ENCODE peak calls at places on chromosome 9, in four cellular contexts. K, A, W and Y are unnamed samples.

GRCh38 chr9:89354471-89354870 is 36.2 kb downstream of the SECISBP2 start:
- DNase-seq in K (no peak), A (no peak), W (no peak), Y (no peak)

GRCh38 chr9:105116047-105116868 is 128.2 kb upstream of the SLC44A1 start:
- DNase-seq in K (no peak), A (no peak), W (no peak), Y (no peak)

GRCh38 chr9:133359420-133360175 is 3.2 kb downstream of the SURF2 start:
- DNase-seq in K (no peak), A (no peak), W (no peak), Y (no peak)

GRCh38 chr9:131942076-131942720 is 137.5 kb downstream of the MED27 start:
- DNase-seq in K (no peak), A (no peak), W (no peak), Y (no peak)

GRCh38 chr9:16985559-16986348 is 115.3 kb upstream of the BNC2 start:
- DNase-seq in K (peak; percentile 53), A (peak; percentile 62), W (no peak), Y (peak; percentile 55)

GRCh38 chr9:79193001-79193400 is 378.8 kb upstream of the TLE4 start:
- DNase-seq in K (peak; percentile 37), A (peak; percentile 90), W (no peak), Y (peak; percentile 64)

GRCh38 chr9:14471041-14471440 is 157.1 kb upstream of the NFIB start:
- DNase-seq in K (no peak), A (no peak), W (no peak), Y (no peak)

GRCh38 chr9:6106576-6107339 is 91.3 kb upstream of the RANBP6 start:
- DNase-seq in K (peak; percentile 65), A (no peak), W (no peak), Y (no peak)

GRCh38 chr9:137007060-137007815 is 10.9 kb upstream of the CLIC3 start:
- DNase-seq in K (no peak), A (no peak), W (no peak), Y (no peak)

GRCh38 chr9:129919283-129919682 is 84.0 kb downstream of the USP20 start:
- DNase-seq in K (no peak), A (no peak), W (no peak), Y (no peak)

GRCh38 chr9:129239946-129240490 is 62.0 kb upstream of the IER5L start:
- DNase-seq in K (no peak), A (no peak), W (no peak), Y (no peak)

GRCh38 chr9:136821333-136822031 is 13.7 kb downstream of the RABL6 start:
- DNase-seq in K (peak; percentile 37), A (no peak), W (no peak), Y (no peak)

GRCh38 chr9:89483592-89484474 is 14.1 kb downstream of the SEMA4D start:
- DNase-seq in K (no peak), A (no peak), W (peak; percentile 71), Y (no peak)

GRCh38 chr9:132892383-132892782 is 13.7 kb downstream of the SPACA9 start:
- DNase-seq in K (no peak), A (no peak), W (no peak), Y (no peak)

GRCh38 chr9:137795156-137795666 is 82.4 kb upstream of the CACNA1B start:
- DNase-seq in K (no peak), A (no peak), W (no peak), Y (no peak)

GRCh38 chr9:75890541-75891276 is at the start of gene PCSK5:
- DNase-seq in K (peak; percentile 96), A (peak; percentile 75), W (peak; percentile 52), Y (peak; percentile 52)

DNA sequence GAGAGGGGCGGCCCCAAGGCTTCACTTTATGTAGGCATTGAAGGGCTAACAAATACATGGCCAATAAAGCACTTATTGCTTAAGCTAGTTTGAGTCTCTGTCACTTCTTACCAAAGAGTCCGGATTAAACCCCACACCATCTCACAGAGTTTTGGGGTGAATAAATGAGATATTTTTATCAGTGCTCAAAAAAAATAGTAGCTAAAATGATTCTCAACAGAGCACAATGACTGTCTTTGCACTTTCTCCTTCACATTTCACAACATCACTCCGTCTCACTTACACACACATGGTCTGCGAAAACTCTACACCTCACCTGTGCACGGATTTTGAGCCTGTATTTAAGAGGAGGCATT is 92.9 kb downstream of the LMX1B start:
- DNase-seq in K (no peak), A (no peak), W (no peak), Y (no peak)
- TF ChIP-seq CTCF in K (no peak), A (no peak), W (no peak), Y (no peak)

GRCh38 chr9:125189361-125190289 is at the start of gene PPP6C:
- DNase-seq in K (peak; percentile 97), A (peak; percentile 82), W (peak; percentile 97), Y (peak; percentile 76)
- TF ChIP-seq CTCF in K (peak; percentile 56), A (peak; percentile 75), W (peak; percentile 86), Y (peak; percentile 80)

GRCh38 chr9:134682026-134682425 is 40.4 kb downstream of the COL5A1 start:
- DNase-seq in K (no peak), A (no peak), W (no peak), Y (no peak)

GRCh38 chr9:134678671-134679443 is 37.3 kb downstream of the COL5A1 start:
- DNase-seq in K (no peak), A (no peak), W (no peak), Y (no peak)

GRCh38 chr9:134679616-134680392 is 38.2 kb downstream of the COL5A1 start:
- DNase-seq in K (no peak), A (no peak), W (no peak), Y (no peak)

GRCh38 chr9:134681061-134681661 is 39.6 kb downstream of the COL5A1 start:
- DNase-seq in K (peak; percentile 15), A (no peak), W (no peak), Y (no peak)

GRCh38 chr9:134680393-134681060 is 38.9 kb downstream of the COL5A1 start:
- DNase-seq in K (no peak), A (no peak), W (no peak), Y (no peak)
- TF ChIP-seq CTCF in K (no peak), A (no peak), W (no peak), Y (no peak)

GRCh38 chr9:69546265-69546664 is 125.9 kb downstream of the APBA1 start:
- DNase-seq in K (peak; percentile 34), A (no peak), W (no peak), Y (no peak)
- TF ChIP-seq CTCF in K (peak; percentile 37), A (peak; percentile 59), W (no peak), Y (peak; percentile 49)

DNA sequence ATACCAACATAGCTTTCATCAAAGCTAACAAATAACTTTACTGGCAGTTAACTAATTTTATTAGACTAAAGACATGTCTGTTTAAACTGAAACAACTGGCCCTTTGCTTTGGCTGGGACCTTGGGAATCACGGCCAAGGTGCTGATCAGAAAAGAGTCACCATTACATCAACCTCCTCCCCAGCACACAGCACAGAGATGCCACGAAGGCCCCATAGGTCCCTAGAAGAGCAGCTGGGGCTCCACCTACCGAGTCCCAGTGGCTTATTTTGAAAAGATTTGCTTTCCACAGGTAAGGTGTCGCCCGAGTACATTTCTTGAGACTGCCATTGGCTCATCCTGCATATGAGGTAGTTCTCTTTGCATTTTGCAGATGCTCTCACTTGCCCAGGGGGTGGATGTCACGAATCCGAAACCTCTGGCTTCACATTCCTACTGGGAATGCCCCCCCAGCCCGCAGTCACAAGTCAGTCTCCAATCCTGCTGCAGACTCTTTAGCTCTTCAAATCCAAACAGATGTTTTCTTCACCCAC is 18.8 kb upstream of the HSD17B3 start:
- DNase-seq in K (no peak), A (no peak), W (no peak), Y (no peak)
- TF ChIP-seq CTCF in K (no peak), A (no peak), W (no peak), Y (no peak)

DNA sequence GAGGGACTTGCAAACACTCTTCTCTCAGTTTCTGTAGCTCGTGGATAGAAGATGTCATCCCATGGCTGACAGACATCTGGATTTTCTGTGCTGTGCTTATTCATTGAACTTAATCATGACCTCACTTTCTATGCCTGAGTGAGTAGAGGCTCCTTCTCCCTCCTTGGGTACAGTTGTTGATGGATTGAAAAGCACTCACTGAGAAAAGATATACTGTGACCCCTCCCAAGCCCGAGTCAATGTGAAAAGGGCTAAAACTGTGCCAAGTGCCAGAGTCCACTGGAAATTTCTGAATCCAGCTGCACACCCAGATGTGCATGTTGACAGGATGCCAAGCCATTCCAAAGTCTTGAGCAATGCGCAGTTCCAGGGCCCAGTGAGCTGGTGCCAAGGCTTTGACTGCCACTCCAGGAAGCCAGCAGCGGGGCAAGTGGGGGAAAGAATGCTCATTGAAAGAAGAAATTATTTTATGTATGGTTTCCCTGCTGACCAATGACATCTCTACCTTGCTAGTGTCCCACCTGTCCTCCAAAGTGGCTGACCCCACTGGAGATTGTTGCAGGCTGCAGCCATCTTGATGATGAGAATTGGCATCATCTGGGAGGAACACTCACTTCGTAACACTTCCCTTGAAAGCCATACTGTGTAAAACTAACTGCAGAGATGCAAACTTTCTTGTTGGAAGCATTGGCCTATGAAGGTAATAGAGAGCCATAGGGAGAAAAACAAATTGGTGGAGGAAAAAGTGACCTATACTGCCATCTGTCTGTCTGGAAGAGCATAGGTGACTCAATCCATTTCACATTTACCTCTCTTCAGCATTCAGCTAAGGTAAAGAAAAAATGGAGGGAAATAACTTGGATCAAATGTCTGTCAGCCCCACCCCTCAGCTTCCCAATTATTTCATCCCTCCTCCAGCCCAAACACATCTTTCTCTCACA is 473.2 kb downstream of the NTRK2 start:
- DNase-seq in K (peak; percentile 3), A (no peak), W (no peak), Y (no peak)
- TF ChIP-seq CTCF in K (peak; percentile 35), A (peak; percentile 30), W (peak; percentile 71), Y (peak; percentile 42)

GRCh38 chr9:112969730-112970129 is 42.3 kb downstream of the ZNF883 start:
- DNase-seq in K (no peak), A (no peak), W (no peak), Y (no peak)

GRCh38 chr9:112970939-112971338 is 41.1 kb downstream of the ZNF883 start:
- DNase-seq in K (peak; percentile 10), A (no peak), W (no peak), Y (no peak)

DNA sequence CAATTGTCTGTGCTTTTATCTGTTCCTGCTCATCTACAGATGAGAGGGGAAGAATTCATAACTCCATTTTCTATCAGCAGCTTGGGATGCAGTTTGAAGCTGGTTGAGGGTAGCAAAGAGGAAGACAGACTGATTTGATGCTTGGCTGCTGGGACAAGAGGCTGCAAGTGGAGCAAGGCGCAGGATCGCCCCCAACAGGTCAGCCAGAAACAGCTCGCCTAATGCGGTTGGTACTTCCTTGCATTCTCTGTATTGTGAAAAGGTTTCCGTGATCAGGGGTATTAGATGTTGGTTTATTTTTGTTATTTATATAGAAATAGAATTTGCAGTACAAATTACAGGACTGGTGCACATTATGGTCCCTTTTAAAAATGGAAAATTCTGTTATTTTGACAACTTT is 40.6 kb downstream of the ZNF883 start:
- DNase-seq in K (peak; percentile 7), A (no peak), W (peak; percentile 2), Y (no peak)
- TF ChIP-seq CTCF in K (peak; percentile 24), A (peak; percentile 47), W (peak; percentile 44), Y (peak; percentile 15)

GRCh38 chr9:116152390-116152789 is 1.2 kb upstream of the PAPPA start:
- DNase-seq in K (no peak), A (no peak), W (no peak), Y (no peak)
- TF ChIP-seq CTCF in K (peak; percentile 47), A (peak; percentile 31), W (peak; percentile 22), Y (peak; percentile 42)